ENCODE peak calls at places on chromosomes 3 and 15, in six cellular contexts. Y is heart left ventricle; B is CD8-positive, alpha-beta T cell; O is body of pancreas; U is Karpas-422; L is GM23338. W is an unnamed sample. For H3K36me3 and H3K27me3, the result is how much of the 10 kb centered on the place peaks cover.

GRCh38 chr3:101084404-101084803 is 91.2 kb upstream of the ABI3BP start:
- DNase-seq in Y (no peak), B (no peak), O (no peak), U (no peak), L (no peak), W (no peak)

GRCh38 chr3:149764302-149764701 is 12.0 kb upstream of the COMMD2 start:
- DNase-seq in Y (no peak), B (no peak), O (no peak), U (no peak), L (peak), W (no peak)

GRCh38 chr3:12436514-12437222 is 47.6 kb upstream of the TSEN2 start:
- DNase-seq in Y (no peak), B (no peak), O (no peak), U (no peak), L (no peak), W (no peak)

GRCh38 chr3:21729888-21730459 is 21.0 kb downstream of the ZNF385D start:
- DNase-seq in Y (no peak), B (no peak), O (no peak), U (no peak), L (no peak), W (no peak)

GRCh38 chr15:61731081-61731480 is 329.2 kb downstream of the VPS13C start:
- DNase-seq in Y (no peak), B (no peak), O (no peak), U (no peak), L (no peak), W (no peak)

GRCh38 chr3:187291512-187292132 is at the start of gene MASP1:
- DNase-seq in Y (no peak), B (no peak), O (no peak), U (no peak), L (peak), W (peak)

GRCh38 chr3:36911990-36912804 is 32.7 kb downstream of the TRANK1 start:
- DNase-seq in Y (no peak), B (no peak), O (no peak), U (peak), L (no peak), W (no peak)

GRCh38 chr3:85037203-85037602 is 78.4 kb downstream of the CADM2 start:
- DNase-seq in Y (no peak), B (no peak), O (no peak), U (no peak), L (no peak), W (no peak)

GRCh38 chr3:193078996-193079731 is 161.5 kb upstream of the MB21D2 start:
- DNase-seq in Y (no peak), B (no peak), O (no peak), U (no peak), L (peak), W (no peak)

GRCh38 chr3:149603126-149604074 is 54.4 kb downstream of the WWTR1 start:
- DNase-seq in Y (no peak), B (no peak), O (no peak), U (no peak), L (no peak), W (peak)

GRCh38 chr3:69320867-69321266 is 65.0 kb downstream of the FRMD4B start:
- DNase-seq in Y (no peak), B (no peak), O (no peak), U (no peak), L (no peak), W (no peak)

GRCh38 chr3:113829576-113830354 is 8.8 kb upstream of the GRAMD1C start:
- DNase-seq in Y (no peak), B (no peak), O (no peak), U (no peak), L (no peak), W (no peak)

GRCh38 chr15:90495067-90495466 is 34.7 kb upstream of the CRTC3 start:
- DNase-seq in Y (no peak), B (no peak), O (no peak), U (no peak), L (no peak), W (no peak)

GRCh38 chr3:195771651-195772300 is 40.0 kb downstream of the MUC4 start:
- DNase-seq in Y (no peak), B (no peak), O (no peak), U (no peak), L (no peak), W (peak)
- H3K36me3 ChIP-seq in Y (under half), B (under half), O (under half), U (under half), L (under half), W (under half)

GRCh38 chr3:38646630-38647029 is 2.9 kb downstream of the SCN5A start:
- DNase-seq in Y (no peak), B (no peak), O (no peak), U (peak), L (peak), W (peak)
- H3K27me3 ChIP-seq in Y (under half), B (under half), O (under half), U (under half), L (under half), W (under half)

GRCh38 chr3:191424871-191425270 is 36.1 kb upstream of the PYDC2 start:
- DNase-seq in Y (no peak), B (no peak), O (no peak), U (no peak), L (no peak), W (no peak)

GRCh38 chr3:191431160-191431822 is 29.7 kb upstream of the PYDC2 start:
- DNase-seq in Y (no peak), B (no peak), O (no peak), U (no peak), L (no peak), W (no peak)

GRCh38 chr3:191428177-191428576 is 32.8 kb upstream of the PYDC2 start:
- DNase-seq in Y (no peak), B (no peak), O (no peak), U (no peak), L (no peak), W (no peak)

GRCh38 chr3:191430103-191430502 is 30.9 kb upstream of the PYDC2 start:
- DNase-seq in Y (no peak), B (no peak), O (no peak), U (no peak), L (no peak), W (no peak)

DNA sequence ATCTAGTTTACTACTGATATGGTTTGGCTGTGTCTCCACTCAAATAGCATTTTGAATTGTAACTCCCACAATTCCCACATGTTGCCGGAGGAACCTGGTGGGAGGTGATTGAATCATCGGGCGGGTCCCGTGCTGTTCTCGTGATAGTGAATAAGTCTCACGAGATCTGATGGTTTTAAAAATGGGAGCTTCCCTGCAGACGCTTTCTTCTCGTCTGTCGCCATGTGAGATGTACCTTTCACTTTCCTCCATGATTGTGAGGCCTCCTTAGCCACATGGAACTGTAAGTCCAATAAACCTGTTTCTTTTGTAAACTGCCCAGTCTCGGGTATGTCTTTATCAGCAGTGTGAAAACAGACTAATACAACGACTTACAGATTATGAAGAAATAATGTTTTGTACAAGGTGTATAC is 35.6 kb upstream of the PYDC2 start:
- DNase-seq in Y (no peak), B (no peak), O (no peak), U (no peak), L (no peak), W (no peak)
- H3K4me3 ChIP-seq in Y (no peak), B (no peak), O (no peak), U (no peak), L (no peak), W (no peak)

DNA sequence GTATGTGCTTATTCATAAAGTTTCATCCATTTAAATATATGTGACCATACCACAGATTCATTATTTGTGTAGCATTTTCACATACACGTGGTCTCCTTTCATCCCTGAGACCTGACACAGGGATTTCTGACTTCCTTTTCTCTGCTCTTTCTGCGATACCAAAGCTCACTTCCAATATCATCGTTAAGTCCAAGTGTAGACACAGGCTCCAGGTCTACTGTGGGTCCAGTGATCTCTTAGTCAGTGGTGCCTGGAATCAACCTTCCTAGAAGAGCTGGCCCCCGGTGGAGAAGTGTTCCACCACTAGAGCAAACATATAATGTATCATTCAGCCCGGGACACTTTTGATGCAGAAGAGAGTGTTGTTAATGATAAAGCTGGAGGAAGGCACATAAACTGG is 72.4 kb downstream of the LDHAL6B start:
- DNase-seq in Y (no peak), B (no peak), O (no peak), U (no peak), L (no peak), W (no peak)
- H3K36me3 ChIP-seq in Y (under half), B (under half), O (under half), U (under half), L (under half), W (under half)

GRCh38 chr3:99523446-99523845 is 114.9 kb upstream of the COL8A1 start:
- DNase-seq in Y (no peak), B (no peak), O (no peak), U (no peak), L (no peak), W (no peak)
- H3K27me3 ChIP-seq in Y (under half), B (under half), O (under half), U (under half), L (under half), W (under half)

GRCh38 chr3:88141458-88142083 is 8.2 kb upstream of the C3orf38 start:
- DNase-seq in Y (no peak), B (no peak), O (no peak), U (no peak), L (no peak), W (no peak)

GRCh38 chr3:88137836-88138235 is 11.9 kb upstream of the C3orf38 start:
- DNase-seq in Y (no peak), B (no peak), O (no peak), U (no peak), L (no peak), W (no peak)

GRCh38 chr3:88142094-88142624 is 7.6 kb upstream of the C3orf38 start:
- DNase-seq in Y (no peak), B (no peak), O (no peak), U (no peak), L (no peak), W (no peak)
- H3K4me3 ChIP-seq in Y (no peak), B (no peak), O (no peak), U (no peak), L (no peak), W (no peak)

GRCh38 chr3:30632065-30632464 is 25.7 kb downstream of the TGFBR2 start:
- DNase-seq in Y (no peak), B (no peak), O (no peak), U (no peak), L (no peak), W (no peak)

GRCh38 chr3:30631237-30631961 is 25.0 kb downstream of the TGFBR2 start:
- DNase-seq in Y (no peak), B (no peak), O (no peak), U (no peak), L (no peak), W (no peak)

GRCh38 chr3:30632521-30632920 is 26.1 kb downstream of the TGFBR2 start:
- DNase-seq in Y (no peak), B (no peak), O (no peak), U (no peak), L (no peak), W (no peak)

GRCh38 chr3:30635072-30635471 is 28.7 kb downstream of the TGFBR2 start:
- DNase-seq in Y (no peak), B (no peak), O (no peak), U (no peak), L (no peak), W (no peak)

GRCh38 chr3:30633718-30634117 is 27.3 kb downstream of the TGFBR2 start:
- DNase-seq in Y (no peak), B (no peak), O (no peak), U (no peak), L (no peak), W (no peak)
- H3K36me3 ChIP-seq in Y (under half), B (under half), O (under half), U (under half), L (under half), W (under half)

GRCh38 chr3:194379651-194380050 is 10.1 kb upstream of the LRRC15 start:
- DNase-seq in Y (no peak), B (no peak), O (no peak), U (no peak), L (no peak), W (no peak)

GRCh38 chr3:194381460-194381875 is 11.9 kb upstream of the LRRC15 start:
- DNase-seq in Y (no peak), B (no peak), O (no peak), U (no peak), L (no peak), W (peak)

GRCh38 chr3:194382196-194382891 is 12.8 kb upstream of the LRRC15 start:
- DNase-seq in Y (no peak), B (no peak), O (no peak), U (no peak), L (no peak), W (peak)

GRCh38 chr3:194379231-194379630 is 9.7 kb upstream of the LRRC15 start:
- DNase-seq in Y (no peak), B (no peak), O (no peak), U (no peak), L (no peak), W (no peak)

GRCh38 chr3:194380300-194380699 is 10.8 kb upstream of the LRRC15 start:
- DNase-seq in Y (no peak), B (no peak), O (no peak), U (no peak), L (no peak), W (no peak)
- H3K27me3 ChIP-seq in Y (under half), B (under half), O (under half), U (under half), L (under half), W (under half)

DNA sequence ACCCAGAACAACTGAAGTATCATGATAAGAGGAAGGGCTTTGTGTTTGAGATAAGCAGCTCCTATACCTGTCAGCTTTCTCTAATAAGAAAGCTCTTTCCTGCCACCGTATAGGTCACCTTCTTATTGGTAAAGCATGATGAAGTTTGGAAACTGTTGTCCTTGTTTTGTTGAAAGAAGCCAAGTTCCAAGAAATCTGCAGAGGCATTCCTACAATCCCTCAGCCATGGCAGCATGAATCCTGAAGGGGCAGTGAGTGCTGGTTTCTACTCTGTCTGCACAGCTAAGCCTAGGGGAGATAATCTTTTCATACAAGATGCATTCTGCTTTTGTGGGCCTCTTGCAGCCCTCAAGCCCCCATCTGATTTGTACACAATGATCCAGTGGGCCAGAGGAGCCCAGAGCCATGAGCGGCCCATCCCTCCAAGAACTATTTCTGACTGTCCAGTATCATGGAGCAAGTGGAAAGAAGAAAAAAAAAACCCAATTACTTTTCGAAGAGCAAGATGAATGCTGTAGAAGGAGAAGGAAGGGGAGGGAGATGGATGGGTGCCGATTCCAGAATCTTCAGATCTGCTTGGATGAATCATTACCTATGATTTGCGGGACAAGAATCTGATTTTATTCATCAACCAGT is 1.9 kb upstream of the THBS1 start:
- DNase-seq in Y (no peak), B (no peak), O (no peak), U (no peak), L (peak), W (peak)
- H3K4me3 ChIP-seq in Y (no peak), B (no peak), O (no peak), U (no peak), L (peak), W (no peak)

W was measured in H7.